ENCODE peak calls at places on chromosomes 2 and 18, in eight cellular contexts. E is EL; J is head of caudate nucleus; O is stomach; X is activated T-helper 1 cell treated with anti-CD3 and anti-CD28 coated beads, Interleukin-12 subunit alpha, Interleukin-12 subunit beta, Interleukin-2, Interleukin-4 antibody, amounts not matched to agents 30 ng/mL and 10 ng/mL and 1 ng/mL, durations not matched to agents 14 hours and 24 hours and 36 hours; G is breast epithelium; Z is EH; D is iPS DF 6.9. R is an unnamed sample.

GRCh38 chr2:239789711-239790110 is 235.4 kb downstream of the NDUFA10 start:
- DNase-seq in X (no peak), D (no peak), J (no peak), Z (no peak), E (no peak), O (no peak), G (peak; percentile 34), R (no peak)

GRCh38 chr2:202508686-202509085 is 126.1 kb upstream of the FAM117B start:
- DNase-seq in O (no peak), E (peak; percentile 45), Z (peak; percentile 63), J (no peak), X (no peak), D (no peak), G (no peak), R (peak; percentile 34)

GRCh38 chr2:239864247-239865058 is 160.7 kb downstream of the NDUFA10 start:
- DNase-seq in X (no peak), G (no peak), E (no peak), D (no peak), O (no peak), J (no peak), Z (no peak), R (no peak)

GRCh38 chr18:26617151-26617554 is 68.8 kb upstream of the KCTD1 start:
- DNase-seq in Z (peak; percentile 89), O (no peak), J (no peak), E (peak; percentile 95), D (no peak), G (no peak), X (no peak), R (peak; percentile 75)

GRCh38 chr2:295081-295480 is 7.2 kb upstream of the ALKAL2 start:
- DNase-seq in X (no peak), G (no peak), D (no peak), E (no peak), O (no peak), J (no peak), Z (no peak), R (no peak)

GRCh38 chr2:9318461-9319337 is 104.6 kb downstream of the ITGB1BP1 start:
- DNase-seq in D (no peak), J (no peak), G (no peak), E (no peak), Z (no peak), O (peak; percentile 76), X (no peak), R (no peak)

GRCh38 chr2:174750923-174751441 is 13.3 kb downstream of the CHRNA1 start:
- DNase-seq in J (no peak), X (peak; percentile 47), D (no peak), Z (no peak), G (no peak), O (no peak), E (no peak), R (no peak)

GRCh38 chr18:48703418-48703817 is 164.6 kb downstream of the CTIF start:
- DNase-seq in G (no peak), E (no peak), J (no peak), D (no peak), O (no peak), Z (no peak), X (no peak), R (no peak)

GRCh38 chr2:231717281-231718180 is 9.2 kb downstream of the PTMA start:
- DNase-seq in G (peak; percentile 45), Z (peak; percentile 48), X (no peak), O (no peak), E (peak; percentile 57), J (no peak), D (no peak), R (peak; percentile 52)

GRCh38 chr2:58291726-58292430 is 50.8 kb upstream of the FANCL start:
- DNase-seq in O (no peak), J (no peak), X (no peak), E (no peak), Z (no peak), G (no peak), D (no peak), R (no peak)

GRCh38 chr2:26327291-26328272 is 18.4 kb upstream of the SELENOI start:
- DNase-seq in D (no peak), E (no peak), O (no peak), G (no peak), J (no peak), X (no peak), Z (peak; percentile 25), R (peak; percentile 40)

GRCh38 chr2:74876081-74876886 is 42.4 kb downstream of the HK2 start:
- DNase-seq in O (no peak), Z (peak; percentile 67), G (no peak), J (peak; percentile 29), E (peak; percentile 58), X (peak; percentile 21), D (peak; percentile 11), R (peak; percentile 71)

GRCh38 chr2:157269922-157270321 is 12.4 kb downstream of the GALNT5 start:
- DNase-seq in G (no peak), D (no peak), X (no peak), J (no peak), Z (no peak), O (no peak), E (no peak), R (no peak)

GRCh38 chr18:31042391-31043181 is at the start of gene DSC3:
- DNase-seq in O (no peak), G (no peak), E (no peak), Z (no peak), D (no peak), J (no peak), X (no peak), R (no peak)

GRCh38 chr2:85318222-85319182 is 9.3 kb downstream of the TGOLN2 start:
- DNase-seq in X (no peak), D (no peak), Z (peak; percentile 89), E (peak; percentile 76), O (no peak), J (no peak), G (no peak), R (peak; percentile 62)

GRCh38 chr2:236802862-236803261 is 233.2 kb downstream of the ACKR3 start:
- DNase-seq in X (no peak), G (no peak), D (no peak), E (no peak), Z (no peak), O (no peak), J (no peak), R (no peak)

GRCh38 chr2:100237770-100238169 is 84.5 kb downstream of the LONRF2 start:
- DNase-seq in D (no peak), E (no peak), G (no peak), O (peak; percentile 22), Z (peak; percentile 13), J (no peak), X (no peak), R (no peak)

GRCh38 chr2:67878743-67879142 is 184.1 kb downstream of the C1D start:
- DNase-seq in X (no peak), D (no peak), O (no peak), E (no peak), Z (no peak), J (no peak), G (no peak), R (no peak)

GRCh38 chr18:9468998-9469397 is 6.3 kb upstream of the RALBP1 start:
- DNase-seq in Z (no peak), E (no peak), O (no peak), J (no peak), D (no peak), G (no peak), X (no peak), R (no peak)

GRCh38 chr2:18047114-18047695 is 168.7 kb downstream of the KCNS3 start:
- DNase-seq in Z (peak; percentile 31), D (no peak), J (no peak), O (no peak), X (no peak), E (no peak), G (no peak), R (no peak)

GRCh38 chr2:191246820-191247380 is 1.7 kb downstream of the MYO1B start:
- DNase-seq in X (no peak), Z (peak; percentile 52), E (peak; percentile 29), G (no peak), O (no peak), D (no peak), J (no peak), R (no peak)

GRCh38 chr2:23480991-23481797 is 96.2 kb downstream of the KLHL29 start:
- DNase-seq in G (no peak), E (peak; percentile 92), O (no peak), D (peak; percentile 57), J (no peak), X (no peak), Z (peak; percentile 90), R (peak; percentile 73)

GRCh38 chr2:234640657-234641056 is 143.8 kb upstream of the ARL4C start:
- DNase-seq in E (no peak), X (no peak), J (no peak), O (no peak), Z (no peak), G (no peak), D (no peak), R (no peak)

GRCh38 chr18:77129150-77129551 is 3.4 kb downstream of the MBP start:
- DNase-seq in Z (peak; percentile 95), J (no peak), X (no peak), E (peak; percentile 85), O (no peak), G (no peak), D (no peak), R (peak; percentile 73)

GRCh38 chr2:100857915-100858314 is 38.0 kb downstream of the NPAS2 start:
- DNase-seq in D (no peak), J (no peak), X (no peak), O (no peak), G (no peak), Z (peak; percentile 94), E (peak; percentile 82), R (peak; percentile 69)

GRCh38 chr18:74353169-74353775 is 37.6 kb downstream of the C18orf63 start:
- DNase-seq in O (peak; percentile 69), Z (peak; percentile 71), E (peak; percentile 65), G (no peak), J (peak; percentile 76), D (no peak), X (peak; percentile 22), R (peak; percentile 72)

GRCh38 chr18:48694295-48694694 is 155.5 kb downstream of the CTIF start:
- DNase-seq in E (no peak), O (no peak), Z (no peak), G (no peak), J (no peak), X (no peak), D (no peak), R (no peak)

GRCh38 chr18:69840445-69840844 is 107.2 kb downstream of the CD226 start:
- DNase-seq in D (no peak), O (no peak), G (no peak), X (no peak), Z (peak; percentile 13), J (no peak), E (no peak), R (no peak)

GRCh38 chr18:74063023-74063422 is 84.6 kb downstream of the FBXO15 start:
- DNase-seq in E (no peak), Z (no peak), J (no peak), O (no peak), X (no peak), D (no peak), G (no peak), R (no peak)

GRCh38 chr2:45812039-45812500 is 160.6 kb downstream of the PRKCE start:
- DNase-seq in O (no peak), J (no peak), D (no peak), G (no peak), X (no peak), Z (peak; percentile 34), E (peak; percentile 54), R (peak; percentile 57)

GRCh38 chr18:32881009-32881408 is 108.2 kb upstream of the KLHL14 start:
- DNase-seq in G (no peak), O (no peak), Z (no peak), D (no peak), E (no peak), X (no peak), J (no peak), R (no peak)

GRCh38 chr2:150729495-150729955 is 242.1 kb upstream of the RND3 start:
- DNase-seq in X (no peak), O (no peak), G (no peak), D (no peak), Z (no peak), J (no peak), E (no peak), R (no peak)